ENCODE peak calls at places on chromosome 10, in nine cellular contexts. U, R, P, O, F, B, W, Y and Q are unnamed samples.

GRCh38 chr10:116827214-116827671 is 22.1 kb upstream of the ENO4 start:
- DNase-seq in U (no peak), R (no peak), P (no peak), O (no peak), F (peak; percentile 65), B (no peak), W (no peak), Y (no peak), Q (no peak)

GRCh38 chr10:94785211-94785610 is 22.7 kb downstream of the CYP2C19 start:
- DNase-seq in U (no peak), R (no peak), P (peak; percentile 3), O (no peak), F (no peak), B (no peak), W (no peak), Y (no peak), Q (no peak)

GRCh38 chr10:11756766-11757315 is 14.7 kb downstream of the ECHDC3 start:
- DNase-seq in U (no peak), R (no peak), P (no peak), O (no peak), F (peak; percentile 56), B (no peak), W (no peak), Y (no peak), Q (no peak)

GRCh38 chr10:7281429-7281828 is 129.4 kb downstream of the SFMBT2 start:
- DNase-seq in U (no peak), R (no peak), P (no peak), O (no peak), F (no peak), B (no peak), W (no peak), Y (no peak), Q (no peak)

GRCh38 chr10:43206391-43207235 is 60.3 kb downstream of the RASGEF1A start:
- DNase-seq in U (no peak), R (peak; percentile 40), P (no peak), O (no peak), F (peak; percentile 81), B (no peak), W (no peak), Y (no peak), Q (no peak)

GRCh38 chr10:61899997-61900828 is 1.3 kb upstream of the ARID5B start:
- DNase-seq in U (peak; percentile 56), R (no peak), P (peak; percentile 83), O (peak; percentile 86), F (peak; percentile 90), B (peak; percentile 37), W (no peak), Y (peak; percentile 83), Q (peak; percentile 47)

GRCh38 chr10:129969528-129970264 is 5.6 kb upstream of the EBF3 start:
- DNase-seq in U (no peak), R (no peak), P (no peak), O (no peak), F (no peak), B (no peak), W (no peak), Y (no peak), Q (no peak)

GRCh38 chr10:91319336-91319735 is 90.8 kb upstream of the HECTD2 start:
- DNase-seq in U (no peak), R (no peak), P (peak; percentile 32), O (no peak), F (no peak), B (no peak), W (no peak), Y (no peak), Q (no peak)

GRCh38 chr10:113541554-113541902 is 11.3 kb upstream of the HABP2 start:
- DNase-seq in U (no peak), R (no peak), P (no peak), O (no peak), F (no peak), B (no peak), W (no peak), Y (no peak), Q (no peak)

GRCh38 chr10:133198621-133199487 is 31.2 kb upstream of the UTF1 start:
- DNase-seq in U (no peak), R (peak; percentile 50), P (no peak), O (no peak), F (no peak), B (no peak), W (no peak), Y (no peak), Q (no peak)

GRCh38 chr10:94850766-94851165 is 87.7 kb upstream of the CYP2C9 start:
- DNase-seq in U (no peak), R (no peak), P (no peak), O (no peak), F (no peak), B (no peak), W (no peak), Y (no peak), Q (no peak)

GRCh38 chr10:119517235-119518141 is 25.0 kb downstream of the RGS10 start:
- DNase-seq in U (no peak), R (no peak), P (no peak), O (no peak), F (peak; percentile 90), B (no peak), W (no peak), Y (no peak), Q (peak; percentile 42)

GRCh38 chr10:84138478-84139125 is 707 bp upstream of the GHITM start:
- DNase-seq in U (peak; percentile 12), R (peak; percentile 78), P (no peak), O (peak; percentile 16), F (no peak), B (no peak), W (no peak), Y (peak; percentile 65), Q (peak; percentile 6)

GRCh38 chr10:43294241-43294658 is 27.4 kb upstream of the RASGEF1A start:
- DNase-seq in U (peak; percentile 38), R (no peak), P (no peak), O (no peak), F (peak; percentile 64), B (no peak), W (no peak), Y (no peak), Q (peak; percentile 58)

GRCh38 chr10:35215107-35215506 is 88.5 kb downstream of the CREM start:
- DNase-seq in U (no peak), R (no peak), P (no peak), O (no peak), F (no peak), B (no peak), W (no peak), Y (no peak), Q (no peak)

GRCh38 chr10:97570146-97570788 is 2.3 kb upstream of the ANKRD2 start:
- DNase-seq in U (no peak), R (peak; percentile 49), P (no peak), O (no peak), F (no peak), B (no peak), W (no peak), Y (no peak), Q (no peak)

GRCh38 chr10:77926566-77927342 is at the start of gene DLG5:
- DNase-seq in U (no peak), R (peak; percentile 80), P (peak; percentile 42), O (peak; percentile 46), F (peak; percentile 90), B (peak; percentile 86), W (no peak), Y (peak; percentile 75), Q (peak; percentile 8)

GRCh38 chr10:90871761-90872647 is at the start of gene RPP30:
- DNase-seq in U (peak; percentile 76), R (peak; percentile 91), P (peak; percentile 86), O (peak; percentile 91), F (peak; percentile 97), B (peak; percentile 94), W (no peak), Y (peak; percentile 88), Q (peak; percentile 76)

GRCh38 chr10:77939561-77940001 is 13.0 kb upstream of the DLG5 start:
- DNase-seq in U (no peak), R (no peak), P (no peak), O (no peak), F (peak; percentile 89), B (no peak), W (no peak), Y (peak; percentile 38), Q (no peak)

GRCh38 chr10:47441973-47442750 is 41.8 kb downstream of the ANXA8 start:
- DNase-seq in U (no peak), R (no peak), P (no peak), O (no peak), F (no peak), B (no peak), W (no peak), Y (no peak), Q (no peak)

GRCh38 chr10:89773081-89773480 is 71.7 kb downstream of the KIF20B start:
- DNase-seq in U (no peak), R (no peak), P (peak; percentile 20), O (no peak), F (no peak), B (no peak), W (no peak), Y (no peak), Q (no peak)

GRCh38 chr10:84202349-84202748 is 8.0 kb downstream of the CDHR1 start:
- DNase-seq in U (no peak), R (no peak), P (no peak), O (no peak), F (peak; percentile 82), B (no peak), W (no peak), Y (no peak), Q (no peak)

GRCh38 chr10:7161484-7162283 is 249.2 kb downstream of the SFMBT2 start:
- DNase-seq in U (no peak), R (peak; percentile 77), P (no peak), O (no peak), F (no peak), B (no peak), W (no peak), Y (no peak), Q (no peak)

GRCh38 chr10:22308390-22308789 is 7.8 kb upstream of the COMMD3 start:
- DNase-seq in U (no peak), R (no peak), P (peak; percentile 58), O (no peak), F (no peak), B (no peak), W (no peak), Y (no peak), Q (no peak)

GRCh38 chr10:8036521-8037198 is 17.8 kb upstream of the GATA3 start:
- DNase-seq in U (no peak), R (no peak), P (no peak), O (no peak), F (peak; percentile 32), B (no peak), W (no peak), Y (no peak), Q (no peak)

GRCh38 chr10:110358869-110359629 is 54.3 kb upstream of the SMNDC1 start:
- DNase-seq in U (no peak), R (no peak), P (peak; percentile 84), O (no peak), F (no peak), B (peak; percentile 70), W (no peak), Y (no peak), Q (no peak)

GRCh38 chr10:28072573-28072972 is 73.7 kb upstream of the ODAD2 start:
- DNase-seq in U (no peak), R (no peak), P (peak; percentile 23), O (no peak), F (no peak), B (no peak), W (no peak), Y (no peak), Q (no peak)

GRCh38 chr10:71354771-71355170 is 35.7 kb downstream of the SLC29A3 start:
- DNase-seq in U (no peak), R (no peak), P (no peak), O (no peak), F (no peak), B (no peak), W (no peak), Y (no peak), Q (no peak)

GRCh38 chr10:6525599-6526160 is 54.4 kb downstream of the PRKCQ start:
- DNase-seq in U (no peak), R (no peak), P (no peak), O (no peak), F (no peak), B (no peak), W (no peak), Y (no peak), Q (no peak)

GRCh38 chr10:110460111-110460809 is 37.4 kb upstream of the DUSP5 start:
- DNase-seq in U (peak; percentile 14), R (no peak), P (no peak), O (peak; percentile 95), F (peak; percentile 89), B (no peak), W (no peak), Y (no peak), Q (peak; percentile 49)

GRCh38 chr10:119742988-119743646 is 17.3 kb downstream of the INPP5F start:
- DNase-seq in U (no peak), R (no peak), P (no peak), O (no peak), F (no peak), B (peak; percentile 10), W (no peak), Y (peak; percentile 26), Q (no peak)